ENCODE peak calls at places on chromosomes 3 and 15, in five cellular contexts. A, W, P, C and Z are unnamed samples.

GRCh38 chr15:85607842-85608241 is 186.9 kb downstream of the KLHL25 start:
- DNase-seq in A (no peak), W (no peak), P (peak), C (no peak), Z (peak)

GRCh38 chr3:127775398-127776109 is 46.8 kb downstream of the MGLL start:
- DNase-seq in A (no peak), W (no peak), P (no peak), C (no peak), Z (peak)

GRCh38 chr3:185717627-185718330 is 107.1 kb downstream of the IGF2BP2 start:
- DNase-seq in A (no peak), W (no peak), P (peak), C (no peak), Z (no peak)

GRCh38 chr3:111541911-111542483 is at the start of gene CD96:
- DNase-seq in A (no peak), W (peak), P (no peak), C (no peak), Z (peak)

GRCh38 chr3:64417816-64418215 is 192.6 kb upstream of the PRICKLE2 start:
- DNase-seq in A (no peak), W (no peak), P (peak), C (no peak), Z (peak)

GRCh38 chr3:120302361-120302760 is 17.3 kb upstream of the GPR156 start:
- DNase-seq in A (no peak), W (no peak), P (no peak), C (no peak), Z (no peak)

GRCh38 chr15:25773248-25773647 is 89.9 kb downstream of the ATP10A start:
- DNase-seq in A (no peak), W (no peak), P (no peak), C (no peak), Z (no peak)

GRCh38 chr15:100732359-100733055 is 130.1 kb downstream of the ASB7 start:
- DNase-seq in A (no peak), W (no peak), P (peak), C (no peak), Z (peak)

GRCh38 chr3:178181784-178182183 is 354.5 kb upstream of the KCNMB2 start:
- DNase-seq in A (no peak), W (no peak), P (no peak), C (no peak), Z (no peak)

GRCh38 chr3:89405145-89405544 is 297.7 kb downstream of the EPHA3 start:
- DNase-seq in A (no peak), W (no peak), P (no peak), C (peak), Z (no peak)

GRCh38 chr3:178546079-178546478 is 9.8 kb downstream of the KCNMB2 start:
- DNase-seq in A (no peak), W (no peak), P (no peak), C (no peak), Z (no peak)

GRCh38 chr15:55221090-55222011 is 24.6 kb upstream of the RSL24D1 start:
- DNase-seq in A (no peak), W (no peak), P (peak), C (peak), Z (peak)

GRCh38 chr15:43795997-43796396 is 3.9 kb downstream of the SERF2 start:
- DNase-seq in A (no peak), W (no peak), P (no peak), C (no peak), Z (no peak)

GRCh38 chr3:175476489-175476888 is 617.4 kb downstream of the NAALADL2 start:
- DNase-seq in A (no peak), W (no peak), P (no peak), C (no peak), Z (no peak)

GRCh38 chr15:73800662-73801345 is 47.7 kb upstream of the INSYN1 start:
- DNase-seq in A (no peak), W (no peak), P (peak), C (no peak), Z (peak)

GRCh38 chr3:52244061-52244628 is 1.4 kb upstream of the PPM1M start:
- DNase-seq in A (no peak), W (peak), P (peak), C (no peak), Z (no peak)

GRCh38 chr15:89978914-89979313 is 22.2 kb upstream of the ZNF710 start:
- DNase-seq in A (no peak), W (no peak), P (peak), C (no peak), Z (no peak)

GRCh38 chr3:42804831-42805821 is 836 bp upstream of the HIGD1A start:
- DNase-seq in A (no peak), W (peak), P (peak), C (peak), Z (peak)

GRCh38 chr3:155876537-155876936 is 6.1 kb downstream of the GMPS start:
- DNase-seq in A (no peak), W (no peak), P (no peak), C (no peak), Z (no peak)

GRCh38 chr3:111829023-111829422 is 30.0 kb upstream of the PHLDB2 start:
- DNase-seq in A (no peak), W (no peak), P (no peak), C (no peak), Z (no peak)

DNA sequence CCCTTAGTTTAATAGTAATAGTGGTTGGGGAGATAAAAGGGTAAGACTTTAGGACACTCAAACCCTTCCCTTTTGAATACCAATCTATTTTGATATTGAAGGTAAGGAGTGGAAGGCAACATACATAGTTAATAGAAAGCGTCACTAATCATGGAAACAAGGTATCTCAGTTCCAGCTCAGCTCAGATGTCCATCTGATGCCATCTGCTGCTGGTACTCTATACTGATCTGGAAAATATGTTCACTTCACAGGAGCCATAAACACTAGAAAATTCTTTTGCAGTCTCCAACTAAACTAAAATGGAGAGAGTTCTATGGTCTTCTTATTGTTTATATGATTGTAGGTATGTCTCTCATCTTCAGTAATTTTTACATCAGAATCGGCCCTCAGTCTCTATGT is 1777.1 kb downstream of the OTOL1 start:
- DNase-seq in A (no peak), W (no peak), P (no peak), C (no peak), Z (no peak)
- TF ChIP-seq CTCF in A (no peak), W (no peak), P (no peak), C (no peak), Z (no peak)

GRCh38 chr15:60301024-60301423 is 96.8 kb downstream of the ANXA2 start:
- DNase-seq in A (no peak), W (no peak), P (no peak), C (no peak), Z (no peak)

GRCh38 chr15:60297047-60297446 is 100.7 kb downstream of the ANXA2 start:
- DNase-seq in A (no peak), W (no peak), P (peak), C (no peak), Z (no peak)

DNA sequence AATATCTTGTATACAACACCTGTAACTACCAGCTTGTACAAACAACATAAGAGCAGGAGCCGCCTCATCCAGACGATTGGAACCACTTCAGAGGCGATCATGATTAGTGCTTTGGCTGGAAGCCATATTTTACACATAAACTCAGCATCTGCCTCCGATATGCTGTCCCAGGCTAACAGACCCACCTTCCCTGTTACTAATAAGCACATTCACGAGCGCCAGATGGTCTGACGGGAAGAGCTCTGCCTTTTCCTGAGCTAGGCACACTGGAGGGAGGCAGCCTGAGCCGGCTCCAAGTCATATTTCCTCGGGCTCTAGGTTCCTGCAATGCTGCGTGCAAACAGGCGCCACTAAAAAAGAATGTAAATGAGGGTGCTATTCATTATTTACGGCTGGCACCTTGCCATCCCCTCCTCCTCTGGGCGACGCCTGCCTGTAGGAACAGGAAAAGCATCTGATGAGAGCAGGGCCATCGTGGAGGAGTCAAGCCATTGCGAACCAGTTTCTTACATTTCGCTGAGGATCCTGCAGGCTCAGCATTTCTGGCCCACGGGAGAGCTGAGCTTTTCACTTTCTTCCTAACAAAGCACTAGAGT is 98.2 kb downstream of the ANXA2 start:
- DNase-seq in A (no peak), W (peak), P (peak), C (no peak), Z (peak)
- TF ChIP-seq CTCF in A (no peak), W (no peak), P (peak), C (peak), Z (peak)

DNA sequence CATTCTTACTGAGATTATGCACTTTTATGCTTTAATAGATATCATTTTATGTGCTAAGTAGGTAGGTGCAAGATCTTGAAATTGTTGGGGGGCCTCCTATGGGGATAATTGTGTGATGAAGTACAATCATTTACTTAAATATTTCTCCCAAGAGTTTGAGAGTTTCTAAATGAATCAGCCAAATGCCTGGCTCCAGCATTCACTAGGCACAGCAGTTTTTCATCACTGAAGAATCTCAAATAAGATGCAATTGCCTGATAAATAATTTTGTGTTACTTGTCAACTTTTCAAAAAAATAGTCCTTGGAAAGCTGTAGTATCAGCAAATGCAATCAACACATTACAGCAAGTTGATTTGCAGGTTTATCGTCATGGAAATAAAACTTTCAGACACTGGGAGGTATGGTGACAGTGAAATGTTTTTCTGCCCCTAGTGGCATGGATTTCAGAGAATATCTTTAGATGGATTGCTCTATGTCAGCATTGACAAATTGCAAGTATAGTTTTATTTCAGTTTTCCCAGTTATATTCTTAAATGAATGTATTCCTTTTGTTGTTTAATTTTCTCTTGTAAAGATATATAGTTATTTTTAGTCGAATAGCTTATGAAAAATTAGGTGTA is 167.1 kb downstream of the NEK11 start:
- DNase-seq in A (no peak), W (no peak), P (no peak), C (no peak), Z (no peak)
- TF ChIP-seq CTCF in A (no peak), W (no peak), P (no peak), C (no peak), Z (peak)

GRCh38 chr15:67166280-67167009 is 88.0 kb downstream of the AAGAB start:
- DNase-seq in A (no peak), W (no peak), P (peak), C (no peak), Z (no peak)

GRCh38 chr15:67163180-67163579 is 91.3 kb downstream of the AAGAB start:
- DNase-seq in A (no peak), W (no peak), P (no peak), C (no peak), Z (no peak)

GRCh38 chr15:67164401-67164791 is 90.1 kb downstream of the AAGAB start:
- DNase-seq in A (no peak), W (no peak), P (peak), C (peak), Z (peak)

GRCh38 chr15:67165653-67166260 is 88.7 kb downstream of the AAGAB start:
- DNase-seq in A (no peak), W (no peak), P (peak), C (no peak), Z (peak)

GRCh38 chr15:67164811-67165652 is 89.4 kb downstream of the AAGAB start:
- DNase-seq in A (no peak), W (no peak), P (no peak), C (peak), Z (peak)
- TF ChIP-seq CTCF in A (no peak), W (no peak), P (peak), C (no peak), Z (peak)

GRCh38 chr3:171115667-171116066 is 89.1 kb upstream of the SLC2A2 start:
- DNase-seq in A (no peak), W (no peak), P (no peak), C (no peak), Z (no peak)

GRCh38 chr3:171108066-171108465 is 81.5 kb upstream of the SLC2A2 start:
- DNase-seq in A (no peak), W (no peak), P (peak), C (no peak), Z (peak)

GRCh38 chr3:171113716-171114115 is 87.2 kb upstream of the SLC2A2 start:
- DNase-seq in A (no peak), W (no peak), P (no peak), C (no peak), Z (no peak)

GRCh38 chr3:171116365-171116764 is 89.8 kb upstream of the SLC2A2 start:
- DNase-seq in A (no peak), W (no peak), P (peak), C (no peak), Z (peak)

GRCh38 chr3:171110715-171111114 is 84.2 kb upstream of the SLC2A2 start:
- DNase-seq in A (no peak), W (no peak), P (no peak), C (no peak), Z (no peak)
- TF ChIP-seq CTCF in A (no peak), W (no peak), P (no peak), C (no peak), Z (no peak)

GRCh38 chr3:85161544-85161943 is 202.8 kb downstream of the CADM2 start:
- DNase-seq in A (no peak), W (peak), P (peak), C (no peak), Z (no peak)
- TF ChIP-seq CTCF in A (no peak), W (no peak), P (no peak), C (no peak), Z (no peak)